ENCODE peak calls at places on chromosomes 12 and 14, in eight cellular contexts. One of them, this sample, is unnamed.

GRCh38 chr12:121391619-121392324 is 8.1 kb upstream of the RNF34 start:
- DNase-seq in T follicular helper cell: no peak
- DNase-seq in central memory CD4-positive, alpha-beta T cell: peak
- DNase-seq in stimulated activated CD4-positive, alpha-beta T cell treated with anti-CD3 and anti-CD28 coated beads, Interleukin-2, amount 100 ng/mL, for 48 hours: peak
- DNase-seq in NCI-H748 treated with DMSO at 0.1 percent for 48 hours: no peak
- DNase-seq in CD8-positive, alpha-beta memory T cell: no peak
- DNase-seq in fibroblast of lung: peak
- DNase-seq in GM12865: peak
- DNase-seq in this sample: no peak

GRCh38 chr12:101076940-101077351 is 133.1 kb downstream of the SLC5A8 start:
- DNase-seq in GM12865: no peak
- DNase-seq in T follicular helper cell: no peak
- DNase-seq in fibroblast of lung: peak
- DNase-seq in stimulated activated CD4-positive, alpha-beta T cell treated with anti-CD3 and anti-CD28 coated beads, Interleukin-2, amount 100 ng/mL, for 48 hours: no peak
- DNase-seq in central memory CD4-positive, alpha-beta T cell: no peak
- DNase-seq in CD8-positive, alpha-beta memory T cell: no peak
- DNase-seq in NCI-H748 treated with DMSO at 0.1 percent for 48 hours: no peak
- DNase-seq in this sample: no peak

GRCh38 chr14:103700753-103701490 is 14.3 kb downstream of the XRCC3 start:
- DNase-seq in GM12865: no peak
- DNase-seq in stimulated activated CD4-positive, alpha-beta T cell treated with anti-CD3 and anti-CD28 coated beads, Interleukin-2, amount 100 ng/mL, for 48 hours: no peak
- DNase-seq in central memory CD4-positive, alpha-beta T cell: no peak
- DNase-seq in CD8-positive, alpha-beta memory T cell: no peak
- DNase-seq in fibroblast of lung: no peak
- DNase-seq in T follicular helper cell: no peak
- DNase-seq in NCI-H748 treated with DMSO at 0.1 percent for 48 hours: no peak
- DNase-seq in this sample: no peak

GRCh38 chr12:8120072-8120713 is 3.2 kb upstream of the CLEC4A start:
- DNase-seq in T follicular helper cell: no peak
- DNase-seq in CD8-positive, alpha-beta memory T cell: no peak
- DNase-seq in central memory CD4-positive, alpha-beta T cell: no peak
- DNase-seq in GM12865: no peak
- DNase-seq in stimulated activated CD4-positive, alpha-beta T cell treated with anti-CD3 and anti-CD28 coated beads, Interleukin-2, amount 100 ng/mL, for 48 hours: no peak
- DNase-seq in NCI-H748 treated with DMSO at 0.1 percent for 48 hours: no peak
- DNase-seq in fibroblast of lung: no peak
- DNase-seq in this sample: no peak

GRCh38 chr12:76080017-76080728 is 4.3 kb downstream of the NAP1L1 start:
- DNase-seq in fibroblast of lung: peak
- DNase-seq in CD8-positive, alpha-beta memory T cell: no peak
- DNase-seq in T follicular helper cell: no peak
- DNase-seq in GM12865: no peak
- DNase-seq in central memory CD4-positive, alpha-beta T cell: no peak
- DNase-seq in NCI-H748 treated with DMSO at 0.1 percent for 48 hours: peak
- DNase-seq in stimulated activated CD4-positive, alpha-beta T cell treated with anti-CD3 and anti-CD28 coated beads, Interleukin-2, amount 100 ng/mL, for 48 hours: no peak
- DNase-seq in this sample: no peak

GRCh38 chr14:96917442-96917963 is 120.3 kb downstream of the VRK1 start:
- DNase-seq in central memory CD4-positive, alpha-beta T cell: no peak
- DNase-seq in T follicular helper cell: no peak
- DNase-seq in GM12865: no peak
- DNase-seq in stimulated activated CD4-positive, alpha-beta T cell treated with anti-CD3 and anti-CD28 coated beads, Interleukin-2, amount 100 ng/mL, for 48 hours: no peak
- DNase-seq in fibroblast of lung: no peak
- DNase-seq in CD8-positive, alpha-beta memory T cell: no peak
- DNase-seq in NCI-H748 treated with DMSO at 0.1 percent for 48 hours: no peak
- DNase-seq in this sample: peak

GRCh38 chr12:130588696-130589095 is 127.4 kb downstream of the RIMBP2 start:
- DNase-seq in T follicular helper cell: no peak
- DNase-seq in central memory CD4-positive, alpha-beta T cell: no peak
- DNase-seq in stimulated activated CD4-positive, alpha-beta T cell treated with anti-CD3 and anti-CD28 coated beads, Interleukin-2, amount 100 ng/mL, for 48 hours: no peak
- DNase-seq in GM12865: no peak
- DNase-seq in fibroblast of lung: no peak
- DNase-seq in NCI-H748 treated with DMSO at 0.1 percent for 48 hours: no peak
- DNase-seq in CD8-positive, alpha-beta memory T cell: no peak
- DNase-seq in this sample: no peak

GRCh38 chr14:90060312-90060964 is 1.4 kb upstream of the KCNK13 start:
- DNase-seq in CD8-positive, alpha-beta memory T cell: no peak
- DNase-seq in GM12865: peak
- DNase-seq in stimulated activated CD4-positive, alpha-beta T cell treated with anti-CD3 and anti-CD28 coated beads, Interleukin-2, amount 100 ng/mL, for 48 hours: peak
- DNase-seq in T follicular helper cell: no peak
- DNase-seq in fibroblast of lung: peak
- DNase-seq in NCI-H748 treated with DMSO at 0.1 percent for 48 hours: peak
- DNase-seq in central memory CD4-positive, alpha-beta T cell: peak
- DNase-seq in this sample: peak

GRCh38 chr14:34498684-34499412 is 36.8 kb upstream of the SPTSSA start:
- DNase-seq in stimulated activated CD4-positive, alpha-beta T cell treated with anti-CD3 and anti-CD28 coated beads, Interleukin-2, amount 100 ng/mL, for 48 hours: no peak
- DNase-seq in T follicular helper cell: no peak
- DNase-seq in central memory CD4-positive, alpha-beta T cell: no peak
- DNase-seq in GM12865: peak
- DNase-seq in NCI-H748 treated with DMSO at 0.1 percent for 48 hours: peak
- DNase-seq in CD8-positive, alpha-beta memory T cell: no peak
- DNase-seq in fibroblast of lung: peak
- DNase-seq in this sample: peak

GRCh38 chr14:30296956-30297405 is 262.0 kb upstream of the G2E3 start:
- DNase-seq in NCI-H748 treated with DMSO at 0.1 percent for 48 hours: no peak
- DNase-seq in stimulated activated CD4-positive, alpha-beta T cell treated with anti-CD3 and anti-CD28 coated beads, Interleukin-2, amount 100 ng/mL, for 48 hours: no peak
- DNase-seq in GM12865: peak
- DNase-seq in T follicular helper cell: no peak
- DNase-seq in fibroblast of lung: no peak
- DNase-seq in central memory CD4-positive, alpha-beta T cell: no peak
- DNase-seq in CD8-positive, alpha-beta memory T cell: no peak
- DNase-seq in this sample: no peak

GRCh38 chr12:124376435-124376834 is 81.5 kb downstream of the RFLNA start:
- DNase-seq in NCI-H748 treated with DMSO at 0.1 percent for 48 hours: no peak
- DNase-seq in fibroblast of lung: no peak
- DNase-seq in central memory CD4-positive, alpha-beta T cell: no peak
- DNase-seq in CD8-positive, alpha-beta memory T cell: no peak
- DNase-seq in T follicular helper cell: no peak
- DNase-seq in stimulated activated CD4-positive, alpha-beta T cell treated with anti-CD3 and anti-CD28 coated beads, Interleukin-2, amount 100 ng/mL, for 48 hours: no peak
- DNase-seq in GM12865: no peak
- DNase-seq in this sample: no peak

GRCh38 chr14:101497910-101498860 is 63.1 kb upstream of the DIO3 start:
- DNase-seq in T follicular helper cell: no peak
- DNase-seq in GM12865: no peak
- DNase-seq in central memory CD4-positive, alpha-beta T cell: no peak
- DNase-seq in CD8-positive, alpha-beta memory T cell: no peak
- DNase-seq in stimulated activated CD4-positive, alpha-beta T cell treated with anti-CD3 and anti-CD28 coated beads, Interleukin-2, amount 100 ng/mL, for 48 hours: no peak
- DNase-seq in NCI-H748 treated with DMSO at 0.1 percent for 48 hours: no peak
- DNase-seq in fibroblast of lung: no peak
- DNase-seq in this sample: no peak

GRCh38 chr14:92939699-92940098 is 16.7 kb downstream of the CHGA start:
- DNase-seq in central memory CD4-positive, alpha-beta T cell: no peak
- DNase-seq in fibroblast of lung: no peak
- DNase-seq in T follicular helper cell: no peak
- DNase-seq in CD8-positive, alpha-beta memory T cell: no peak
- DNase-seq in GM12865: no peak
- DNase-seq in stimulated activated CD4-positive, alpha-beta T cell treated with anti-CD3 and anti-CD28 coated beads, Interleukin-2, amount 100 ng/mL, for 48 hours: no peak
- DNase-seq in NCI-H748 treated with DMSO at 0.1 percent for 48 hours: no peak
- DNase-seq in this sample: no peak

GRCh38 chr12:5441497-5442236 is 9.8 kb downstream of the NTF3 start:
- DNase-seq in central memory CD4-positive, alpha-beta T cell: no peak
- DNase-seq in CD8-positive, alpha-beta memory T cell: no peak
- DNase-seq in GM12865: no peak
- DNase-seq in stimulated activated CD4-positive, alpha-beta T cell treated with anti-CD3 and anti-CD28 coated beads, Interleukin-2, amount 100 ng/mL, for 48 hours: no peak
- DNase-seq in NCI-H748 treated with DMSO at 0.1 percent for 48 hours: no peak
- DNase-seq in fibroblast of lung: no peak
- DNase-seq in T follicular helper cell: no peak
- DNase-seq in this sample: no peak

GRCh38 chr12:110780448-110780847 is 37.8 kb upstream of the PPP1CC start:
- DNase-seq in CD8-positive, alpha-beta memory T cell: no peak
- DNase-seq in T follicular helper cell: peak
- DNase-seq in NCI-H748 treated with DMSO at 0.1 percent for 48 hours: no peak
- DNase-seq in fibroblast of lung: no peak
- DNase-seq in stimulated activated CD4-positive, alpha-beta T cell treated with anti-CD3 and anti-CD28 coated beads, Interleukin-2, amount 100 ng/mL, for 48 hours: peak
- DNase-seq in central memory CD4-positive, alpha-beta T cell: peak
- DNase-seq in GM12865: no peak
- DNase-seq in this sample: no peak

GRCh38 chr12:103806807-103807206 is 34.2 kb downstream of the NT5DC3 start:
- DNase-seq in T follicular helper cell: no peak
- DNase-seq in central memory CD4-positive, alpha-beta T cell: no peak
- DNase-seq in fibroblast of lung: peak
- DNase-seq in stimulated activated CD4-positive, alpha-beta T cell treated with anti-CD3 and anti-CD28 coated beads, Interleukin-2, amount 100 ng/mL, for 48 hours: no peak
- DNase-seq in NCI-H748 treated with DMSO at 0.1 percent for 48 hours: no peak
- DNase-seq in GM12865: no peak
- DNase-seq in CD8-positive, alpha-beta memory T cell: no peak
- DNase-seq in this sample: no peak

GRCh38 chr14:75711796-75712211 is 50.8 kb downstream of the TTLL5 start:
- DNase-seq in stimulated activated CD4-positive, alpha-beta T cell treated with anti-CD3 and anti-CD28 coated beads, Interleukin-2, amount 100 ng/mL, for 48 hours: no peak
- DNase-seq in GM12865: peak
- DNase-seq in fibroblast of lung: peak
- DNase-seq in T follicular helper cell: no peak
- DNase-seq in central memory CD4-positive, alpha-beta T cell: no peak
- DNase-seq in CD8-positive, alpha-beta memory T cell: no peak
- DNase-seq in NCI-H748 treated with DMSO at 0.1 percent for 48 hours: no peak
- DNase-seq in this sample: peak

GRCh38 chr12:81843599-81843998 is 84.4 kb upstream of the PPFIA2 start:
- DNase-seq in central memory CD4-positive, alpha-beta T cell: no peak
- DNase-seq in NCI-H748 treated with DMSO at 0.1 percent for 48 hours: no peak
- DNase-seq in stimulated activated CD4-positive, alpha-beta T cell treated with anti-CD3 and anti-CD28 coated beads, Interleukin-2, amount 100 ng/mL, for 48 hours: no peak
- DNase-seq in T follicular helper cell: no peak
- DNase-seq in fibroblast of lung: no peak
- DNase-seq in GM12865: no peak
- DNase-seq in CD8-positive, alpha-beta memory T cell: no peak
- DNase-seq in this sample: no peak